ENCODE peak calls at places on chromosomes 13 and 19, in seven cellular contexts. One of them, this sample, is unnamed.

GRCh38 chr13:22517544-22517943 is 663.2 kb upstream of the SGCG start:
- DNase-seq in uterus: no peak
- DNase-seq in Peyer's patch: no peak
- DNase-seq in ovary: no peak
- DNase-seq in tibial nerve: no peak
- DNase-seq in prostate gland: no peak
- DNase-seq in heart left ventricle: no peak
- DNase-seq in this sample: no peak

GRCh38 chr19:17332677-17333581 is 1.7 kb downstream of the ANO8 start:
- DNase-seq in uterus: no peak
- DNase-seq in Peyer's patch: no peak
- DNase-seq in ovary: no peak
- DNase-seq in tibial nerve: no peak
- DNase-seq in prostate gland: no peak
- DNase-seq in heart left ventricle: no peak
- DNase-seq in this sample: no peak

GRCh38 chr13:102968572-102969228 is 97.5 kb downstream of the SLC10A2 start:
- DNase-seq in uterus: no peak
- DNase-seq in Peyer's patch: peak; percentile 58
- DNase-seq in ovary: no peak
- DNase-seq in tibial nerve: no peak
- DNase-seq in prostate gland: no peak
- DNase-seq in heart left ventricle: no peak
- DNase-seq in this sample: no peak

GRCh38 chr13:75870397-75870801 is 234.3 kb downstream of the LMO7 start:
- DNase-seq in uterus: peak; percentile 17
- DNase-seq in Peyer's patch: no peak
- DNase-seq in ovary: no peak
- DNase-seq in tibial nerve: no peak
- DNase-seq in prostate gland: no peak
- DNase-seq in heart left ventricle: no peak
- DNase-seq in this sample: peak; percentile 27

GRCh38 chr19:44212865-44213346 is 574 bp downstream of the ZNF227 start:
- DNase-seq in uterus: no peak
- DNase-seq in Peyer's patch: no peak
- DNase-seq in ovary: no peak
- DNase-seq in tibial nerve: no peak
- DNase-seq in prostate gland: peak; percentile 7
- DNase-seq in heart left ventricle: no peak
- DNase-seq in this sample: no peak

GRCh38 chr19:47682939-47683338 is 30.3 kb upstream of the EHD2 start:
- DNase-seq in uterus: no peak
- DNase-seq in Peyer's patch: no peak
- DNase-seq in ovary: no peak
- DNase-seq in tibial nerve: no peak
- DNase-seq in prostate gland: no peak
- DNase-seq in heart left ventricle: no peak
- DNase-seq in this sample: no peak

GRCh38 chr13:44573790-44574465 is 2.2 kb downstream of the TSC22D1 start:
- DNase-seq in uterus: no peak
- DNase-seq in Peyer's patch: no peak
- DNase-seq in ovary: no peak
- DNase-seq in tibial nerve: no peak
- DNase-seq in prostate gland: peak; percentile 28
- DNase-seq in heart left ventricle: no peak
- DNase-seq in this sample: no peak

GRCh38 chr13:85148009-85148408 is 651.2 kb downstream of the SLITRK6 start:
- DNase-seq in uterus: no peak
- DNase-seq in Peyer's patch: no peak
- DNase-seq in ovary: no peak
- DNase-seq in tibial nerve: no peak
- DNase-seq in prostate gland: no peak
- DNase-seq in heart left ventricle: no peak
- DNase-seq in this sample: peak; percentile 65

GRCh38 chr13:113970810-113971470 is 2.9 kb downstream of the C13orf46 start:
- DNase-seq in uterus: peak; percentile 47
- DNase-seq in Peyer's patch: no peak
- DNase-seq in ovary: peak; percentile 9
- DNase-seq in tibial nerve: no peak
- DNase-seq in prostate gland: peak; percentile 96
- DNase-seq in heart left ventricle: peak; percentile 83
- DNase-seq in this sample: peak; percentile 94

GRCh38 chr19:38351865-38352395 is 16.3 kb downstream of the CATSPERG start:
- DNase-seq in uterus: no peak
- DNase-seq in Peyer's patch: no peak
- DNase-seq in ovary: no peak
- DNase-seq in tibial nerve: no peak
- DNase-seq in prostate gland: no peak
- DNase-seq in heart left ventricle: no peak
- DNase-seq in this sample: no peak

GRCh38 chr19:10918359-10918758 is 10.1 kb downstream of the YIPF2 start:
- DNase-seq in uterus: no peak
- DNase-seq in Peyer's patch: no peak
- DNase-seq in ovary: no peak
- DNase-seq in tibial nerve: no peak
- DNase-seq in prostate gland: no peak
- DNase-seq in heart left ventricle: no peak
- DNase-seq in this sample: no peak

GRCh38 chr19:10920781-10921180 is 7.7 kb downstream of the YIPF2 start:
- DNase-seq in uterus: no peak
- DNase-seq in Peyer's patch: peak; percentile 49
- DNase-seq in ovary: no peak
- DNase-seq in tibial nerve: no peak
- DNase-seq in prostate gland: no peak
- DNase-seq in heart left ventricle: no peak
- DNase-seq in this sample: no peak

GRCh38 chr19:10920288-10920655 is 8.2 kb downstream of the YIPF2 start:
- DNase-seq in uterus: no peak
- DNase-seq in Peyer's patch: no peak
- DNase-seq in ovary: no peak
- DNase-seq in tibial nerve: no peak
- DNase-seq in prostate gland: no peak
- DNase-seq in heart left ventricle: no peak
- DNase-seq in this sample: no peak

GRCh38 chr19:10921199-10921879 is 7.1 kb downstream of the YIPF2 start:
- DNase-seq in uterus: no peak
- DNase-seq in Peyer's patch: no peak
- DNase-seq in ovary: no peak
- DNase-seq in tibial nerve: no peak
- DNase-seq in prostate gland: no peak
- DNase-seq in heart left ventricle: no peak
- DNase-seq in this sample: no peak

DNA sequence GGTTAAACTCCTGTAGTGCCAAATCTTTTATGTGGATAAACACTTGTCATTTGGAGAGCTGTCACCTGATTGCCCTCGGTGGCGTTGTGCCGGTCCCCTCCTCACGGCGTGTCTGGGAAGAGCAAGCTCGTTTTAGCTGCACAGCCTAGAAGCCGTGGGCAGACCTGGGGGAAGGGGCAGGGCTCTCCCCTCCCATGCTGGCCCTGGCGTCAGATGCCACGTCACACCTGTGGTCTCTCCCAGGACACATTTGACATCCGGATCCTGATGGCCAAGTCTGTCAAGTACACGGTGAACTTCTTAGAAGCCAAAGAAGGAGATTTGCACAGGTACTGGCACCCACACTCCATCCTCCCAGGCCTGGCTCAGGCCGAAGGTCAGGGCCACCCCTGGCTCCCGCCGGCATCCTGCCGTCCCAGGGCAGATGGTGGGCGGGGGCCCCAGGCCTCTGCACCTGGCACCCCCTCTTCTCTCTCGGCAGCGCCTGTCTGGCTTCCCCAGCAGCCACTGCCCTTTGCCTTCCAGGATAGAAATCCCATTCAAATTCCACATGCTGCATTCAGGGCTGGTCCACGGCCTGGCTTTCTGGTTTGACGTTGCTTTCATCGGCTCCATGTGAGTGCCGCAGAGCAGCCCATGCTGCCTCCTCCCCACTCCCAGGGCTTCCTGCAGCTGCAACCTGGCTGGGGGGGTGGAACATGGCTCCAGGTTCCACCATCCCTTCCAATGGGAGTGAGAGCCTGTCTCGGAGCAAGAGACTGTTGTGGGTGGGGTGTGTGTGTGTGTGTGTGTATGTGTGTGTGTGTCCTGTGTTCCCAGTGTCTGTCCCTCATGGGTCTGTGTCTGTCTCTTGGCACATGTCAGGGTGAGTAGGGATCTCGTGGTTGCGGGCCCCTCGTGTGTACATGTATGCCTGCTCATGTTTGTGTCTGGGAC is 8.8 kb downstream of the YIPF2 start:
- DNase-seq in uterus: no peak
- DNase-seq in Peyer's patch: no peak
- DNase-seq in ovary: no peak
- DNase-seq in tibial nerve: no peak
- DNase-seq in prostate gland: no peak
- DNase-seq in heart left ventricle: no peak
- DNase-seq in this sample: no peak
- TF ChIP-seq POLR2A in uterus: no peak
- TF ChIP-seq POLR2A in Peyer's patch: no peak
- TF ChIP-seq POLR2A in ovary: no peak
- TF ChIP-seq POLR2A in tibial nerve: no peak
- TF ChIP-seq POLR2A in prostate gland: no peak
- TF ChIP-seq POLR2A in heart left ventricle: no peak
- TF ChIP-seq POLR2A in this sample: no peak

DNA sequence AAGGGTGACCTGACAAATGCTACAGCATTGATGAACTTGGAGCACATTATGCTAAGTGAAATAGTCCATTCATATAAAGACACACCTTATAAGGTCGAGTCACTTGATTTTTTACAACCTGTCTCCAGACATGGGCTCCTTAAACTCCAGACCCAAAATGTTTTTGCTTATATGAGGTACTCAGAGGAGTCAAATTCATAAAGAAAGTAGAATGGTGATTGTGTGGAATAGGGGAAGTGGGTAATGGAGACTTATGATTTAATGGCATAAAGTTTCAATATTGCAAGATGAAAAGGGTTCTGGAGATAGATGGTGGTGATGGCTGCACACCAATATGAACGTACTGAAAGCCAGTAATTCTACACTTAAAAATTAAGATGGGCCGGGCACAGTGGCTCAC is 59.3 kb downstream of the ZNF627 start:
- DNase-seq in uterus: no peak
- DNase-seq in Peyer's patch: no peak
- DNase-seq in ovary: no peak
- DNase-seq in tibial nerve: no peak
- DNase-seq in prostate gland: no peak
- DNase-seq in heart left ventricle: no peak
- DNase-seq in this sample: no peak
- H3K27ac ChIP-seq in uterus: no peak overlapping the region
- H3K27ac ChIP-seq in Peyer's patch: no peak overlapping the region
- H3K27ac ChIP-seq in ovary: no peak overlapping the region
- H3K27ac ChIP-seq in tibial nerve: no peak overlapping the region
- H3K27ac ChIP-seq in prostate gland: no peak overlapping the region
- H3K27ac ChIP-seq in heart left ventricle: no peak overlapping the region
- H3K27ac ChIP-seq in this sample: no peak overlapping the region

GRCh38 chr13:27622102-27622820 is 569 bp downstream of the POLR1D start:
- DNase-seq in uterus: no peak
- DNase-seq in Peyer's patch: no peak
- DNase-seq in ovary: no peak
- DNase-seq in tibial nerve: no peak
- DNase-seq in prostate gland: peak; percentile 15
- DNase-seq in heart left ventricle: no peak
- DNase-seq in this sample: no peak

GRCh38 chr13:27621116-27621365 is 651 bp upstream of the POLR1D start:
- DNase-seq in uterus: no peak
- DNase-seq in Peyer's patch: no peak
- DNase-seq in ovary: no peak
- DNase-seq in tibial nerve: no peak
- DNase-seq in prostate gland: no peak
- DNase-seq in heart left ventricle: no peak
- DNase-seq in this sample: no peak

GRCh38 chr13:27620377-27621115 is at the start of gene LNX2:
- DNase-seq in uterus: peak; percentile 98
- DNase-seq in Peyer's patch: peak; percentile 99
- DNase-seq in ovary: peak; percentile 99
- DNase-seq in tibial nerve: peak; percentile 98
- DNase-seq in prostate gland: peak; percentile 99
- DNase-seq in heart left ventricle: peak; percentile 98
- DNase-seq in this sample: peak; percentile 99

GRCh38 chr13:27622881-27623280 is 1.2 kb downstream of the POLR1D start:
- DNase-seq in uterus: no peak
- DNase-seq in Peyer's patch: no peak
- DNase-seq in ovary: peak; percentile 35
- DNase-seq in tibial nerve: no peak
- DNase-seq in prostate gland: no peak
- DNase-seq in heart left ventricle: no peak
- DNase-seq in this sample: no peak

DNA sequence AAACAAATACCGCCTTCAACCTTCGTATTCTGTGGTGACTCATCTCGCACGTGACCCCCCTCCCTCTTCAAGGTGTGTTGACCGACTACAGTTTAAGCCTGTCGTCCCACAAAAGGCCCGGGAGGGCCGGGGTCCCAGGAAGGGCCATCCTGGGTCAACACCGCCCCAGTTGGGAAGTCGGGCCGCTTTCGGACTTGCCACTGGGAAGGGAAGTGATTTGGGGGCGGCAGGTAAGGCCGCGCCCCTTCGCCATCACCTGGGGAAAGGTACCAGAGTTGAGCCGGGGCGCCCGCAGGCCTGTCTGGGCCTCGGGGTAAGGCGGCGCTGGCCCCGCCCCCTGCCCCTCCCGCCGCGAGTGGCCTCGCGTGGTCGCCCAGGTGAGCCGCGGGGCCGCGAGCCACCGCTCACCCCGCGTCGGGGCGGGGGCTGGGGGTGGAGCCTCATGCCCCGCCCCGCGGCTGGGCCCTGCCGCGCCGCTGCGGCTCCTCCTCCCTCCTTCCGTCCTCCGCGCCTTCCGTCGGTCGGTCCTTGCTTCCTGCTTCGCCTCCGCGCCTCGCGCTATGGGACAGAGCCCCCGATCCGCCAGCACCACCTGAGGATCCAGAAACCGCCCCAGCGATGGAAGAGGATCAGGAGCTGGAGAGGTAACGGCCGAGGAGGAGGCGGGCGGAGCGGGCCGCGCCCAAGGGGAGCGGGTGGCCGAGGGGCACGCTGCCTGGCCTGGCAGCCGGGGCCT is at the start of gene POLR1D:
- DNase-seq in uterus: peak; percentile 74
- DNase-seq in Peyer's patch: peak; percentile 92
- DNase-seq in ovary: peak; percentile 83
- DNase-seq in tibial nerve: peak; percentile 43
- DNase-seq in prostate gland: peak; percentile 88
- DNase-seq in heart left ventricle: peak; percentile 83
- DNase-seq in this sample: peak; percentile 93
- TF ChIP-seq POLR2A in uterus: peak; percentile 60
- TF ChIP-seq POLR2A in Peyer's patch: peak; percentile 62
- TF ChIP-seq POLR2A in ovary: peak; percentile 62
- TF ChIP-seq POLR2A in tibial nerve: peak; percentile 76
- TF ChIP-seq POLR2A in prostate gland: peak; percentile 88
- TF ChIP-seq POLR2A in heart left ventricle: peak; percentile 58
- TF ChIP-seq POLR2A in this sample: peak; percentile 87

GRCh38 chr19:14516048-14516534 is 2.1 kb downstream of the DNAJB1 start:
- DNase-seq in uterus: no peak
- DNase-seq in Peyer's patch: no peak
- DNase-seq in ovary: no peak
- DNase-seq in tibial nerve: no peak
- DNase-seq in prostate gland: peak; percentile 67
- DNase-seq in heart left ventricle: no peak
- DNase-seq in this sample: no peak
- H3K27ac ChIP-seq in uterus: peak overlapping the region; percentile 99
- H3K27ac ChIP-seq in Peyer's patch: peak overlapping the region; percentile 99
- H3K27ac ChIP-seq in ovary: peak overlapping the region; percentile 39
- H3K27ac ChIP-seq in tibial nerve: peak overlapping the region; percentile 100
- H3K27ac ChIP-seq in prostate gland: peak overlapping the region; percentile 100
- H3K27ac ChIP-seq in heart left ventricle: peak overlapping the region; percentile 100
- H3K27ac ChIP-seq in this sample: no peak overlapping the region